ENCODE peak calls at places on chromosome 9, in five cellular contexts. L, K, A, P and D are unnamed samples.

GRCh38 chr9:4970970-4971641 is 14.0 kb upstream of the JAK2 start:
- DNase-seq in A (peak; percentile 52), L (no peak), P (peak; percentile 45), K (no peak), D (no peak)

GRCh38 chr9:110626109-110626829 is 42.3 kb upstream of the MUSK start:
- DNase-seq in P (no peak), A (no peak), K (peak; percentile 99), L (peak; percentile 51), D (peak; percentile 93)

GRCh38 chr9:123370108-123370507 is 14.1 kb downstream of the CRB2 start:
- DNase-seq in K (no peak), L (no peak), A (no peak), P (no peak), D (no peak)

GRCh38 chr9:127650511-127650910 is 38.4 kb downstream of the STXBP1 start:
- DNase-seq in A (no peak), K (no peak), L (no peak), P (no peak), D (no peak)

GRCh38 chr9:96514108-96514824 is 64.3 kb downstream of the HABP4 start:
- DNase-seq in A (no peak), K (peak; percentile 24), P (no peak), L (peak; percentile 67), D (peak; percentile 93)

GRCh38 chr9:80561526-80561925 is 989.8 kb downstream of the TLE4 start:
- DNase-seq in L (no peak), A (no peak), P (no peak), K (peak; percentile 50), D (no peak)

GRCh38 chr9:94767331-94768099 is 41.0 kb downstream of the AOPEP start:
- DNase-seq in A (no peak), L (no peak), K (peak; percentile 52), P (no peak), D (peak; percentile 23)

GRCh38 chr9:110048976-110049698 is 158.8 kb downstream of the C9orf152 start:
- DNase-seq in A (no peak), L (no peak), K (peak; percentile 45), P (no peak), D (peak; percentile 66)

GRCh38 chr9:92035687-92036410 is 79.4 kb downstream of the SPTLC1 start:
- DNase-seq in A (no peak), L (peak; percentile 84), K (no peak), P (no peak), D (peak; percentile 44)

GRCh38 chr9:86629530-86629929 is 275.3 kb upstream of the TUT7 start:
- DNase-seq in K (no peak), L (no peak), P (no peak), A (no peak), D (no peak)

GRCh38 chr9:14203366-14204056 is 110.4 kb downstream of the NFIB start:
- DNase-seq in K (no peak), A (peak; percentile 80), L (no peak), P (no peak), D (peak; percentile 37)

GRCh38 chr9:84667571-84668203 is 1.8 kb upstream of the NTRK2 start:
- DNase-seq in L (no peak), P (no peak), K (no peak), A (no peak), D (peak; percentile 56)

GRCh38 chr9:18456624-18457237 is 17.2 kb upstream of the ADAMTSL1 start:
- DNase-seq in A (no peak), P (no peak), L (no peak), K (no peak), D (no peak)

GRCh38 chr9:111730937-111731567 is 63.7 kb downstream of the SHOC1 start:
- DNase-seq in K (peak; percentile 62), A (no peak), P (no peak), L (no peak), D (no peak)

GRCh38 chr9:20040991-20041606 is 252.3 kb upstream of the SLC24A2 start:
- DNase-seq in P (no peak), A (no peak), K (no peak), L (no peak), D (peak; percentile 3)

GRCh38 chr9:2817987-2818386 is 25.9 kb downstream of the PUM3 start:
- DNase-seq in P (no peak), A (no peak), L (peak; percentile 61), K (no peak), D (peak; percentile 78)

GRCh38 chr9:113520109-113520642 is 56.6 kb downstream of the RGS3 start:
- DNase-seq in A (no peak), P (no peak), L (no peak), K (peak; percentile 56), D (peak; percentile 27)

GRCh38 chr9:98010450-98010849 is 27.3 kb downstream of the ANP32B start:
- DNase-seq in P (no peak), A (no peak), K (peak; percentile 87), L (no peak), D (peak; percentile 69)

GRCh38 chr9:124038790-124039633 is 27.4 kb downstream of the LHX2 start:
- DNase-seq in A (no peak), L (no peak), P (no peak), K (no peak), D (no peak)

GRCh38 chr9:116391306-116391900 is 237.8 kb downstream of the PAPPA start:
- DNase-seq in P (no peak), K (peak; percentile 73), A (no peak), L (no peak), D (peak; percentile 89)

GRCh38 chr9:35673132-35673997 is at the start of gene CA9:
- DNase-seq in L (no peak), P (no peak), K (no peak), A (peak; percentile 95), D (no peak)

GRCh38 chr9:134853893-134854292 is 26.7 kb upstream of the FCN2 start:
- DNase-seq in L (no peak), K (no peak), A (no peak), P (no peak), D (no peak)

GRCh38 chr9:79116064-79116463 is 455.7 kb upstream of the TLE4 start:
- DNase-seq in L (no peak), P (no peak), A (no peak), K (no peak), D (no peak)

GRCh38 chr9:33860200-33860871 is 43.4 kb downstream of the UBE2R2 start:
- DNase-seq in K (peak; percentile 20), P (no peak), L (no peak), A (no peak), D (peak; percentile 21)

GRCh38 chr9:106277931-106278330 is 583.6 kb downstream of the TMEM38B start:
- DNase-seq in L (no peak), A (no peak), K (peak; percentile 6), P (no peak), D (no peak)

GRCh38 chr9:78320875-78321496 is 24.1 kb downstream of the PSAT1 start:
- DNase-seq in L (no peak), P (no peak), K (no peak), A (no peak), D (no peak)